ENCODE peak calls at places on chromosome 1, in four cellular contexts. A is HCT116, H is K562, F is HepG2. G is an unnamed sample.

GRCh38 chr1:226980122-226980551 is 40.0 kb downstream of the COQ8A start:
- DNase-seq in A (no peak), H (no peak), F (no peak), G (no peak)

GRCh38 chr1:42013881-42014470 is 95.3 kb upstream of the HIVEP3 start:
- DNase-seq in A (no peak), H (no peak), F (no peak), G (no peak)

GRCh38 chr1:33219886-33220661 is 36.2 kb upstream of the ZNF362 start:
- DNase-seq in A (peak), H (no peak), F (no peak), G (no peak)

GRCh38 chr1:37697737-37698136 is 5.4 kb downstream of the CDCA8 start:
- DNase-seq in A (no peak), H (no peak), F (no peak), G (no peak)

GRCh38 chr1:202248861-202249260 is 55.3 kb downstream of the LGR6 start:
- DNase-seq in A (no peak), H (no peak), F (no peak), G (no peak)

GRCh38 chr1:114108741-114109255 is 44.9 kb downstream of the SYT6 start:
- DNase-seq in A (no peak), H (no peak), F (no peak), G (peak)

GRCh38 chr1:55146781-55147180 is 68.4 kb downstream of the USP24 start:
- DNase-seq in A (no peak), H (peak), F (no peak), G (no peak)

GRCh38 chr1:161001537-161001936 is 19.4 kb downstream of the F11R start:
- DNase-seq in A (no peak), H (no peak), F (no peak), G (no peak)

GRCh38 chr1:109655624-109656519 is at the start of gene GSTM4:
- DNase-seq in A (peak), H (peak), F (peak), G (peak)

DNA sequence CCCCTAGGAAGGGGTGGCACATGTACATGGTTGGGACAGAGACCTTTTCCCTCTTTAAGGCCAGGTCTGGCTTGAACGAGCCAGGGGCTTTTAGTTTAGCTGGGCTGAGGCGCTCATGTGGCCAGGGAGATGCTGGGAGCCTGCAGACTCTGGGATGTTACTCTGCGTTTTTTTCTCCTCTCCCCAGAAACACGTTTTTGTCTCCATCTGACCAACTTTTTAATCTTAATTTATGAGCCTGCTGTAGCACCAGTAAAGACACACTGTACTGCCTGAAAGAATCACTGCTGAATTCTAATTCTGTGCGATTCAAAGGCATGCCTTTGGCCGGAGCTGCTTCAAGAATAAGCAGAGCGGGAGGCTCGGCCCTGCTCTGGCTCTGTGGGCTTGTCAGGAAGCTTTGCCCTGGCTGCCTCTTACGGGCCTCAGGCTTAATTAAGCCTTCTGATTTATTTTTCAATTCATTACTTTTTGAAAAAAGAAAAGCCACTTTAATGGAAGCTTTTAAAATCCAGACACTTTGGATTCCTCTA is 129.5 kb downstream of the CAMTA1 start:
- DNase-seq in A (no peak), H (no peak), F (no peak), G (no peak)
- TF ChIP-seq ELF1 in A (no peak), H (no peak), F (no peak), G (no peak)

DNA sequence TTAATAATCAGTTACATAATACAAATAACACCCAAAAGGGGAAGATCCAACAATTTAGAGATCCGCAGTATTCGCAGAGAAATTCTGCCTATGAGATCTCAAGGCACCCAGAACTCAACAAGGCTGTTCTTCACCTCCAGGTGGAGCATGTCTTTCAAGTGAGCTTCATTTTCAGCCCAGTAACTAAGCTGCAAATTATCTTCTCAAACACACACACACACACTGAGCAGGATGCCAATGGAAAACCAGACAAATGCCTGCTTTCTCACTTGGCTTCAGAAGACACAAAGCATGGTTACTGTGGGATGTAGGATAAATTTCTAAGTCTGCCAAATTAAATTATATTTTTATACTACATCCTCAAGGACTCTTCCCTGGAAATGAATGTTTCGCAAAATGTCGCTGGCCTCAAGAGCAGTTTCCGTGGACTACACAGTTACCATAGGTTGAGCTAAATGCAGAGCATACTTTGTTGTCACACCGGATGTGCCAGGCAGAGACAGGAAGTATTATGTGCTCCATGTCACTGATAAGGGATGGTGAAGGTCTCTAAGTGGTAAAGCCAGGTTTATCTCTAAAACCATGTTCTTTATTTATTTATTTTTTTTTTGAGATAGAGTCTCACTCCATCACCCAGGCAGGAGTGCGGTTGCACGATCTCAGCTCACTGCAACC is 30.3 kb downstream of the UBR4 start:
- DNase-seq in A (peak), H (peak), F (peak), G (peak)
- TF ChIP-seq ELF1 in A (no peak), H (no peak), F (no peak), G (no peak)

GRCh38 chr1:19863804-19864203 is 18.4 kb upstream of the OTUD3 start:
- DNase-seq in A (no peak), H (no peak), F (no peak), G (no peak)
- TF ChIP-seq ELF1 in A (no peak), H (no peak), F (no peak), G (no peak)

DNA sequence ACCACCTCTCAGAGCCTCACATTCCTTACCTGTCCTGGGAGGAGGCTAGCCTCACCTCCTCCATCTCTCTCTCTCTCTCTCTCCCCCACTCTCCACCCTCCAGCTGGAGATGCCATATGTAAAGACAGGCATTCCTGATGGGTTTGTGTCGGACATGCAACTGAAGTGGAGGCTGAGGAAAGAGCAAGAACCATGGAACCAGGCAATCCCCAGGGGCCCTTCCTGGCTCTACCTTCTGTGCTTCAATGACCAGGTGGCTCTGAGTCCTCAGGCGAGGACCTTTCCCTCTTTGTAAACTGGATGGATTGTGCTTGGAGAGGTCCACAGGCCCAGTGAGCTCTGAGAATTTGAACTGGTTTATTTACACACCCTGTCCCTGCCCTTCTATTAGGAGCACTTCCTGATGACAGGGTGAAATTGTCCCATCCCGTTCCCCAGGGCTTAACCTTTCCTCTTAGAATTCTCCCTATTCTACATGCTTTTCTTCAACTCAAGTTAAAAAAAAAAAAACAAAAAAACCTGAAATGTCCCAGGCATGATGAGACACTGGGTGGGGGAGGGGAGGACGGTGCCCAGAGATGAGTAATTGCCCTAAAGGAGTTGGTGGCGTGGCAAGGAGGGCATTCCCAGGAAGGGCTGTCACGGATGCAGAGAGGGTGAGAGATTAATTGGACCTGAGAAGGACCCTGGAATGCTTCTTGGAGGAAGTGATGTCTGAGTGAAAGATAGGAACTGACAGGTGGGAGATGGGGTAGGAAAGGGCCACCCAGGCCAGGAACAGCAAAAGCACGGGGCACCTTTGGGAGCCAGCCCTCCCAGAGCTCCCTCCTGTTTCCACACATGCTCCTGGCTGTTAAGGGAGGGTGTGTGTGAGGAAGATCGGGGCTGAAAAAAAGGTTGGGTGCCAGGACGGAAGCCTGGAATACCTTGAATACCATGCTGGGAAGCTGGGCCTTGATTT is 50.2 kb upstream of the WASF2 start:
- DNase-seq in A (peak), H (no peak), F (no peak), G (no peak)
- TF ChIP-seq ELF1 in A (no peak), H (no peak), F (no peak), G (no peak)

GRCh38 chr1:151128800-151129199 is 17.6 kb downstream of the SEMA6C start:
- DNase-seq in A (no peak), H (peak), F (no peak), G (peak)
- TF ChIP-seq ELF1 in A (no peak), H (no peak), F (no peak), G (no peak)

GRCh38 chr1:67801903-67802302 is 31.4 kb downstream of the GNG12 start:
- DNase-seq in A (no peak), H (no peak), F (no peak), G (no peak)
- TF ChIP-seq ELF1 in A (no peak), H (no peak), F (no peak), G (no peak)

GRCh38 chr1:119275930-119276215 is 92.7 kb upstream of the HAO2 start:
- DNase-seq in A (no peak), H (no peak), F (no peak), G (no peak)

GRCh38 chr1:119279441-119280415 is 88.9 kb upstream of the HAO2 start:
- DNase-seq in A (peak), H (no peak), F (peak), G (peak)

GRCh38 chr1:119276558-119276957 is 92.0 kb upstream of the HAO2 start:
- DNase-seq in A (no peak), H (no peak), F (no peak), G (no peak)

DNA sequence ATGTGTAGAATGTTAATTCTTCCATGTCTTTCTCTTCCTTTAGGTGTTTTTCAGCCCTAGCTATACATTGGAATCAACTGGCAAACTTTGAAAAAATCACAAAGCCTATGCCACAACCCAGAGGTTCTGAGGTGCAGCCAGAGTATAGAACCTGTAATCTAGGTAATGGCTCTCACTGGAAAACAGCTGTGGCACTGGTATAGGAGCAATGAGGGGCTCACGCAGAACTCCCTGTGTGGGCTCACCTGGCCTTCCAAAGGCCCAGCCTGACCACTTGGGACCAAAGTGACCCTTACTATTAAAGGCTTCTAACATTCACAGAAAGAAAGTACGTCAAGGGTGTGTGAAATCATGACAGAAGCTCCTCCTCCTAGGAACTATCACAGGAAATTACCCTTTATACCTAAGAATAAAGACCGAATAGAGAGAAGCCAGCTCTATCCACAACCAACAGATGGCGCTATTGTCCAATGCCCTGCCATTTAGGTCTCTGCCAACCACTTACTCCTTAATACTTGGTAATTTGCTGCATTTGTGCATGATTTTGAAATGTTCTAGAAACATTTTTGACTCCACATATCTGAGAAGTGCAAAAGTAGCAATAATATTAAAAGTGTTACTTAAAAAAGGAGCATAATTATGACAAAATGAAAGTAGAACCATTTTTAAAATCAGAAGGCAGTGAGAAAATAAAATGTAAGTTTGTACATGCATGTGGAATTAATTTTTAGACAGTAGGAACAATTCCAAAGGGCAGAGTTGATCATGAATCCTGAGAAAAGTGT is 93.2 kb upstream of the HAO2 start:
- DNase-seq in A (peak), H (peak), F (peak), G (peak)
- TF ChIP-seq ELF1 in A (no peak), H (no peak), F (no peak), G (no peak)

DNA sequence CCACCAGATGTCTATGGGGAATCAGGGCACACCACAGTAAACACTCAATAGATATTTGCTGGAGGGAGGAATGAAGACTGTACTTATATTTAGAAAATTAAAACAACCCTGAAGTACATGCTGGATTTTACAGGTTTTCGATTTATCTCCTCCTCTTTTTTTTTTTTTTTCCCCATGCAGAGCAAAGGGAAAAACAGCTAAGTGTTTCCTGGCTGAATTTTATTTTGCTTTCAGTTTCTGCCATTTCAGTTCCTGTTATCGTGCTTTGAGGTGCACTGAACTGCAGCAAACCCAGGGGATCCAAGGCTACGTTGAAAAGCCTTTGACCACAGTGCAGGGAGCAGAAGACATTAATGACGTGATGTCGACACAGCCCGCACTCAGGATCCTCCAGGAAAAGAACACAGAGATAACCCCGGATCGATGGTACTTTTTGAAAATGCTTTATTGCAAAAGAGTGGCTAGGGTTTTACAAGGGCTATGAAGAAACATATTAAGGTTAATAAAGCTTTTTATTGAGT is 35.9 kb upstream of the CNN3 start:
- DNase-seq in A (no peak), H (no peak), F (peak), G (no peak)
- TF ChIP-seq ELF1 in A (no peak), H (peak), F (peak), G (no peak)